ENCODE peak calls at places on chromosomes 13 and 19, in ten cellular contexts. R is AG04450; F is CD8-positive, alpha-beta T cell; H is GM12865; T is activated CD4-positive, alpha-beta T cell treated with anti-CD3 and anti-CD28 coated beads, Interleukin-2, amount 50 U/mL, for 48 hours; V is activated T-helper 2 cell treated with anti-CD3 and anti-CD28 coated beads, Interferon-gamma antibody, Interleukin-2, Interleukin-4, amounts not matched to agents 10 μg/mL and 5 μg/mL and 100 μg/mL, durations not matched to agents 14 hours and 24 hours and 36 hours; Y is ELF-1; X is GM23338; C is stimulated activated CD4-positive, alpha-beta T cell treated with anti-CD3 and anti-CD28 coated beads, Interleukin-4, amount 100 ng/mL, for 1 hour; I is HCEC 1CT. K is an unnamed sample.

GRCh38 chr19:45079063-45079910 is at the start of gene GEMIN7:
- DNase-seq in T (peak; percentile 85), Y (peak; percentile 96), H (peak; percentile 92), X (peak; percentile 93), R (no peak), C (peak; percentile 84), V (peak; percentile 75), F (peak; percentile 76), I (peak; percentile 72), K (peak; percentile 93)

GRCh38 chr19:35027851-35028599 is 2.2 kb upstream of the SCN1B start:
- DNase-seq in F (no peak), Y (no peak), V (no peak), C (no peak), R (no peak), T (no peak), X (peak; percentile 28), H (no peak), I (no peak), K (no peak)

GRCh38 chr13:94419304-94419943 is 60.1 kb downstream of the DCT start:
- DNase-seq in F (no peak), R (peak; percentile 15), Y (no peak), I (peak; percentile 89), T (peak; percentile 47), V (no peak), C (peak; percentile 17), X (no peak), H (peak; percentile 3), K (no peak)

GRCh38 chr19:31356587-31357314 is 7.5 kb upstream of the TSHZ3 start:
- DNase-seq in R (no peak), H (no peak), F (peak; percentile 49), C (peak; percentile 66), X (peak; percentile 80), V (no peak), I (no peak), Y (peak; percentile 71), T (peak; percentile 76), K (peak; percentile 45)

GRCh38 chr19:53597023-53597422 is 34.8 kb upstream of the DPRX start:
- DNase-seq in T (no peak), C (no peak), X (no peak), V (no peak), I (no peak), F (no peak), R (no peak), H (no peak), Y (peak; percentile 68), K (no peak)

GRCh38 chr19:18636969-18637629 is at the start of gene KLHL26:
- DNase-seq in C (no peak), V (no peak), F (no peak), R (no peak), X (no peak), H (no peak), T (no peak), Y (no peak), I (no peak), K (no peak)

GRCh38 chr13:54965881-54966280 is 1937.3 kb downstream of the OLFM4 start:
- DNase-seq in T (no peak), V (no peak), C (no peak), R (no peak), X (no peak), H (no peak), Y (no peak), I (no peak), F (no peak), K (no peak)

GRCh38 chr13:73245271-73245670 is 186.5 kb downstream of the KLF5 start:
- DNase-seq in H (no peak), F (no peak), R (no peak), V (no peak), X (no peak), I (no peak), Y (no peak), C (no peak), T (no peak), K (no peak)

GRCh38 chr19:41735071-41735623 is 20.2 kb upstream of the CEACAM6 start:
- DNase-seq in T (no peak), X (no peak), R (no peak), H (no peak), V (no peak), C (no peak), Y (no peak), F (no peak), I (no peak), K (no peak)

GRCh38 chr13:40598599-40598998 is 67.8 kb downstream of the FOXO1 start:
- DNase-seq in X (no peak), I (no peak), H (peak; percentile 22), R (no peak), V (no peak), Y (no peak), T (no peak), C (no peak), F (no peak), K (no peak)

GRCh38 chr13:95354680-95355487 is 53.6 kb upstream of the ABCC4 start:
- DNase-seq in I (no peak), C (no peak), Y (no peak), T (no peak), X (no peak), F (no peak), H (no peak), R (no peak), V (no peak), K (peak; percentile 72)

K was measured in retina.